ENCODE peak calls at places on chromosomes 3 and 15, in eight cellular contexts. N is thoracic aorta, U is pancreas, R is astrocyte of the cerebellum, O is OCI-LY7, A is left ventricle myocardium inferior, G is neural crest cell, B is transverse colon. D is an unnamed sample.
A peak's percentile ranks its signal among the peaks of the same experiment; 100 is the strongest.

GRCh38 chr15:51368751-51369450 is 27.4 kb downstream of the GLDN start:
- DNase-seq in R (peak; percentile 60), O (no peak), B (no peak), G (no peak), U (no peak), N (no peak), A (no peak), D (no peak)

GRCh38 chr3:168165390-168166269 is 69.9 kb upstream of the GOLIM4 start:
- DNase-seq in G (peak; percentile 55), U (no peak), O (peak; percentile 84), A (no peak), B (peak; percentile 68), N (no peak), R (peak; percentile 75), D (no peak)

GRCh38 chr3:185215873-185216586 is 37.8 kb downstream of the EHHADH start:
- DNase-seq in B (no peak), U (no peak), N (no peak), O (peak; percentile 15), G (no peak), A (no peak), R (no peak), D (no peak)

GRCh38 chr3:13547591-13548371 is 1.1 kb upstream of the FBLN2 start:
- DNase-seq in G (no peak), U (no peak), O (no peak), B (no peak), A (no peak), R (no peak), N (no peak), D (no peak)

GRCh38 chr3:17672506-17672905 is 69.9 kb downstream of the TBC1D5 start:
- DNase-seq in G (no peak), A (no peak), U (no peak), N (no peak), B (no peak), O (no peak), R (no peak), D (no peak)

GRCh38 chr3:130316164-130316563 is 29.3 kb upstream of the COL6A5 start:
- DNase-seq in O (no peak), G (no peak), N (no peak), U (no peak), A (no peak), B (peak; percentile 10), R (peak; percentile 57), D (no peak)

GRCh38 chr3:127975630-127976029 is 60.6 kb downstream of the KBTBD12 start:
- DNase-seq in N (no peak), R (no peak), G (no peak), B (no peak), U (no peak), O (no peak), A (no peak), D (no peak)

GRCh38 chr3:88005066-88005465 is 53.7 kb downstream of the CGGBP1 start:
- DNase-seq in R (no peak), G (no peak), B (no peak), O (peak; percentile 60), A (no peak), U (no peak), N (no peak), D (no peak)

GRCh38 chr3:74693696-74694393 is 79.4 kb upstream of the CNTN3 start:
- DNase-seq in O (no peak), N (no peak), U (no peak), R (no peak), B (no peak), A (no peak), G (no peak), D (no peak)

GRCh38 chr3:127734754-127735473 is 62.2 kb downstream of the ABTB1 start:
- DNase-seq in A (no peak), R (peak; percentile 99), U (no peak), O (peak; percentile 43), G (no peak), N (no peak), B (no peak), D (no peak)

GRCh38 chr15:42152196-42152920 is 4.1 kb downstream of the PLA2G4F start:
- DNase-seq in G (no peak), U (peak; percentile 62), N (no peak), O (no peak), R (no peak), B (peak; percentile 73), A (peak; percentile 61), D (no peak)

GRCh38 chr3:72273615-72274014 is 488.7 kb upstream of the PROK2 start:
- DNase-seq in U (no peak), A (no peak), O (no peak), N (no peak), G (no peak), B (no peak), R (peak; percentile 94), D (no peak)

GRCh38 chr3:168801792-168802191 is 706.1 kb upstream of the GOLIM4 start:
- DNase-seq in G (no peak), A (no peak), O (no peak), B (no peak), U (no peak), N (no peak), R (peak; percentile 41), D (no peak)

GRCh38 chr3:126818696-126819095 is 114.7 kb downstream of the CHCHD6 start:
- DNase-seq in A (no peak), U (no peak), G (no peak), O (no peak), N (no peak), R (no peak), B (no peak), D (no peak)

GRCh38 chr15:32716960-32717289 is 879 bp upstream of the GREM1 start:
- DNase-seq in U (no peak), O (no peak), A (no peak), R (no peak), G (no peak), B (no peak), N (no peak), D (no peak)

GRCh38 chr15:86611392-86612040 is 531.8 kb downstream of the AGBL1 start:
- DNase-seq in B (no peak), U (no peak), G (no peak), N (no peak), O (no peak), A (no peak), R (peak; percentile 31), D (no peak)

GRCh38 chr3:194727435-194728128 is 41.9 kb downstream of the FAM43A start:
- DNase-seq in G (no peak), N (no peak), R (no peak), A (no peak), O (no peak), B (no peak), U (no peak), D (no peak)

GRCh38 chr3:196849180-196849721 is 18.5 kb upstream of the SENP5 start:
- DNase-seq in G (no peak), B (no peak), N (no peak), O (no peak), A (no peak), U (no peak), R (no peak), D (no peak)

GRCh38 chr3:111012388-111013248 is 59.0 kb upstream of the NECTIN3 start:
- DNase-seq in O (no peak), U (no peak), R (no peak), N (no peak), G (no peak), B (no peak), A (no peak), D (no peak)

GRCh38 chr15:25863067-25863967 is at the start of gene ATP10A:
- DNase-seq in O (no peak), B (no peak), N (no peak), U (no peak), A (peak; percentile 53), R (no peak), G (peak; percentile 30), D (no peak)

GRCh38 chr3:38004415-38005075 is 14.0 kb downstream of the VILL start:
- DNase-seq in U (peak; percentile 78), B (peak; percentile 94), N (no peak), R (peak; percentile 36), O (peak; percentile 62), A (peak; percentile 79), G (peak; percentile 68), D (no peak)

GRCh38 chr3:127458698-127459097 is 131.8 kb downstream of the TPRA1 start:
- DNase-seq in G (peak; percentile 92), A (no peak), O (peak; percentile 47), N (no peak), R (peak; percentile 2), U (no peak), B (no peak), D (no peak)

GRCh38 chr3:193987186-193987585 is 148.8 kb upstream of the HES1 start:
- DNase-seq in O (no peak), A (no peak), R (peak; percentile 52), U (no peak), B (no peak), G (no peak), N (no peak), D (no peak)

GRCh38 chr3:139935071-139935865 is at the start of gene CLSTN2:
- DNase-seq in N (no peak), G (peak; percentile 69), R (no peak), U (peak; percentile 75), B (peak; percentile 27), A (peak; percentile 79), O (no peak), D (no peak)

GRCh38 chr3:25884981-25885380 is 95.1 kb downstream of the OXSM start:
- DNase-seq in U (no peak), G (no peak), N (no peak), R (no peak), B (no peak), O (no peak), A (no peak), D (no peak)

DNA sequence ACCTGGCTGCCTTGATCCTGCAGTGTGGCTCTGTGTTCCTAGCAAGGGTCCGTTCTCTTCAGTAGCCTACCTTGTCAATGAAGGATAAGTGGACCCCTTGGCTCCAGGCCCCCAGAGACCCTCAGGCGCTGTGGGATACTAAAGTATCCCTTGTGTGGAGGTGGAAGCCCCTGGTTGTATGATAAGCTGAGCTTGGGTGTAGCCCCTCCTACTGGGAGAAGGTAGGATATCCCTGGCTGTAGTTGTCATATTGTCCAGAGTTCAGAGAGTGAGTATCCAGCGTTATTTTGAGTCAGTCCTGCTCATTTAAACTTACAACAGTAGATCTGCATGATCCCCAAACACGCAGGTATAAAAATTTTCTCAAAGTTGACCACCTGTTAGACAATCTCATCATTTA is 496.8 kb downstream of the CNTN4 start:
- DNase-seq in O (no peak), A (no peak), R (no peak), G (no peak), N (no peak), B (no peak), U (no peak), D (no peak)
- TF ChIP-seq CTCF in O (no peak), A (no peak), R (no peak), G (no peak), N (no peak), B (no peak), U (no peak), D (no peak)

GRCh38 chr15:98083203-98083910 is 122.9 kb downstream of the ARRDC4 start:
- DNase-seq in A (no peak), G (no peak), B (no peak), O (no peak), R (no peak), N (no peak), U (no peak), D (no peak)
- TF ChIP-seq CTCF in A (no peak), G (peak; percentile 24), B (no peak), O (no peak), R (no peak), N (no peak), U (no peak), D (no peak)

GRCh38 chr15:40873625-40874561 is at the start of gene RHOV:
- DNase-seq in O (peak; percentile 72), U (peak; percentile 92), R (no peak), B (peak; percentile 85), G (peak; percentile 57), N (no peak), A (peak; percentile 38), D (peak; percentile 53)
- TF ChIP-seq CTCF in O (peak; percentile 71), U (peak; percentile 5), R (peak; percentile 29), B (peak; percentile 30), G (peak; percentile 58), N (no peak), A (peak; percentile 42), D (peak; percentile 20)

GRCh38 chr15:60299452-60300047 is 98.2 kb downstream of the ANXA2 start:
- DNase-seq in G (no peak), B (peak; percentile 53), R (peak; percentile 9), A (no peak), O (no peak), N (no peak), U (peak; percentile 31), D (no peak)
- TF ChIP-seq CTCF in G (peak; percentile 22), B (peak; percentile 33), R (peak; percentile 59), A (peak; percentile 25), O (no peak), N (no peak), U (peak; percentile 17), D (no peak)

D was measured in CD14-positive monocyte.